ENCODE peak calls at places on chromosomes 1 and 21, in nine cellular contexts. K is CD8-positive, alpha-beta memory T cell; L is substantia nigra; B is ascending aorta; H is heart right ventricle; R is HCT116; V is brain microvascular endothelial cell; A is cardiac muscle cell; I is H9. U is an unnamed sample.

GRCh38 chr1:67724928-67725560 is 40.0 kb downstream of the GADD45A start:
- DNase-seq in R (no peak), B (no peak), A (no peak), V (peak), H (no peak), L (no peak), K (no peak), I (no peak), U (no peak)

GRCh38 chr1:159884296-159884695 is 15.7 kb downstream of the CFAP45 start:
- DNase-seq in I (no peak), H (no peak), K (no peak), V (no peak), B (no peak), L (no peak), R (no peak), A (no peak), U (no peak)

GRCh38 chr21:27248791-27249190 is 281.9 kb upstream of the ADAMTS5 start:
- DNase-seq in I (no peak), B (no peak), K (no peak), R (no peak), L (no peak), H (no peak), V (no peak), A (no peak), U (no peak)

GRCh38 chr21:45256912-45257672 is 30.6 kb downstream of the POFUT2 start:
- DNase-seq in R (no peak), V (no peak), H (no peak), A (peak), L (no peak), K (no peak), I (peak), B (peak), U (no peak)

GRCh38 chr1:1616838-1617237 is 1.5 kb downstream of the MIB2 start:
- DNase-seq in A (no peak), I (no peak), K (no peak), V (no peak), B (no peak), L (no peak), R (no peak), H (peak), U (no peak)

GRCh38 chr1:200794506-200795065 is 55.9 kb downstream of the CAMSAP2 start:
- DNase-seq in V (no peak), H (no peak), B (no peak), A (no peak), L (no peak), K (no peak), R (no peak), I (no peak), U (no peak)

GRCh38 chr1:211133393-211133840 is 531 bp downstream of the KCNH1 start:
- DNase-seq in V (no peak), B (no peak), H (peak), I (peak), A (peak), L (peak), R (no peak), K (no peak), U (no peak)

GRCh38 chr1:204207136-204207616 is 6.6 kb downstream of the GOLT1A start:
- DNase-seq in R (peak), L (no peak), H (peak), A (peak), V (peak), I (peak), B (peak), K (peak), U (no peak)

GRCh38 chr1:17012775-17013501 is 1.2 kb upstream of the ATP13A2 start:
- DNase-seq in I (peak), V (no peak), A (no peak), K (no peak), R (no peak), B (no peak), L (no peak), H (no peak), U (no peak)

GRCh38 chr1:58515794-58516401 is 30.6 kb downstream of the OMA1 start:
- DNase-seq in V (peak), I (no peak), B (peak), H (no peak), K (peak), L (no peak), R (peak), A (peak), U (peak)

GRCh38 chr1:115978292-115978941 is 2.1 kb downstream of the SLC22A15 start:
- DNase-seq in L (no peak), B (no peak), K (no peak), R (no peak), I (no peak), V (no peak), H (no peak), A (no peak), U (no peak)

GRCh38 chr1:159229486-159229885 is 24.8 kb downstream of the ACKR1 start:
- DNase-seq in I (no peak), K (no peak), A (no peak), R (no peak), V (no peak), B (no peak), L (no peak), H (no peak), U (no peak)

GRCh38 chr21:35316933-35317332 is 267.8 kb upstream of the RUNX1 start:
- DNase-seq in R (no peak), I (no peak), H (no peak), V (peak), B (no peak), A (no peak), L (no peak), K (no peak), U (no peak)

GRCh38 chr1:59976194-59977074 is 49.9 kb upstream of the CYP2J2 start:
- DNase-seq in B (peak), H (peak), R (peak), I (peak), A (peak), K (peak), V (peak), L (peak), U (no peak)

GRCh38 chr1:29532741-29533140 is 296.4 kb downstream of the PTPRU start:
- DNase-seq in V (no peak), A (no peak), R (no peak), I (no peak), B (no peak), K (no peak), L (no peak), H (no peak), U (no peak)

GRCh38 chr1:219837274-219837993 is 90.9 kb downstream of the SLC30A10 start:
- DNase-seq in L (no peak), A (peak), H (no peak), K (no peak), R (peak), V (peak), I (no peak), B (no peak), U (peak)

GRCh38 chr1:204853446-204853845 is 17.2 kb upstream of the NFASC start:
- DNase-seq in V (no peak), H (no peak), B (no peak), K (no peak), L (no peak), I (no peak), R (no peak), A (no peak), U (no peak)

GRCh38 chr1:115890618-115891017 is 49.7 kb upstream of the NHLH2 start:
- DNase-seq in H (no peak), B (no peak), R (no peak), A (no peak), V (no peak), I (no peak), L (no peak), K (no peak), U (no peak)

GRCh38 chr1:155208406-155208655 is 164 bp upstream of the MTX1 start:
- DNase-seq in V (no peak), R (no peak), A (no peak), L (no peak), I (no peak), H (no peak), B (no peak), K (no peak), U (no peak)

GRCh38 chr1:168019407-168019806 is 82.5 kb upstream of the MPC2 start:
- DNase-seq in H (no peak), A (no peak), I (no peak), R (no peak), V (no peak), L (no peak), K (no peak), B (no peak), U (no peak)

GRCh38 chr21:42862774-42863503 is 16.4 kb downstream of the WDR4 start:
- DNase-seq in H (no peak), V (no peak), K (no peak), I (peak), A (no peak), B (no peak), L (no peak), R (no peak), U (no peak)

GRCh38 chr1:59502009-59502691 is 205.3 kb downstream of the FGGY start:
- DNase-seq in V (no peak), K (no peak), I (no peak), R (no peak), H (no peak), A (no peak), L (no peak), B (no peak), U (no peak)

GRCh38 chr1:107413951-107414350 is 273.1 kb downstream of the NTNG1 start:
- DNase-seq in L (no peak), B (no peak), K (no peak), H (no peak), R (no peak), I (no peak), V (no peak), A (no peak), U (no peak)

GRCh38 chr1:167463856-167464565 is 54.3 kb downstream of the CD247 start:
- DNase-seq in R (no peak), B (peak), K (no peak), V (no peak), I (no peak), A (no peak), H (no peak), L (no peak), U (no peak)

GRCh38 chr1:91830242-91831131 is 55.5 kb downstream of the TGFBR3 start:
- DNase-seq in V (peak), I (no peak), A (no peak), R (no peak), B (peak), L (no peak), K (no peak), H (peak), U (no peak)

GRCh38 chr1:32761253-32761877 is 55.8 kb downstream of the YARS1 start:
- DNase-seq in B (no peak), A (no peak), V (peak), I (peak), H (no peak), K (no peak), R (peak), L (no peak), U (peak)

GRCh38 chr21:21003701-21004100 is 5.5 kb downstream of the NCAM2 start:
- DNase-seq in H (no peak), V (peak), R (peak), K (no peak), L (no peak), I (peak), A (peak), B (no peak), U (no peak)

GRCh38 chr1:170210142-170210541 is 64.4 kb downstream of the NTMT2 start:
- DNase-seq in I (no peak), L (no peak), B (no peak), K (no peak), H (no peak), R (no peak), V (no peak), A (no peak), U (no peak)

GRCh38 chr21:43295016-43295958 is 126.5 kb downstream of the CRYAA start:
- DNase-seq in B (no peak), L (no peak), K (no peak), R (no peak), A (no peak), V (no peak), I (no peak), H (no peak), U (no peak)

GRCh38 chr1:25703041-25703440 is 86.5 kb downstream of the MAN1C1 start:
- DNase-seq in V (no peak), B (no peak), R (no peak), I (no peak), K (no peak), L (no peak), A (no peak), H (no peak), U (no peak)

GRCh38 chr21:33403786-33404571 is 766 bp downstream of the IFNGR2 start:
- DNase-seq in K (no peak), H (peak), B (peak), L (no peak), I (peak), R (no peak), A (peak), V (peak), U (no peak)

GRCh38 chr1:26953374-26953773 is 6.9 kb downstream of the KDF1 start:
- DNase-seq in H (no peak), V (no peak), I (no peak), B (no peak), R (no peak), K (no peak), A (no peak), L (no peak), U (no peak)

GRCh38 chr21:45982256-45982757 is 737 bp downstream of the COL6A1 start:
- DNase-seq in I (no peak), L (no peak), H (peak), K (no peak), R (no peak), V (no peak), A (peak), B (peak), U (no peak)

GRCh38 chr1:238568707-238569106 is 678.0 kb upstream of the ZP4 start:
- DNase-seq in A (no peak), H (no peak), I (no peak), R (no peak), L (no peak), V (no peak), K (no peak), B (no peak), U (no peak)

GRCh38 chr1:223285452-223285851 is 78.5 kb downstream of the SUSD4 start:
- DNase-seq in R (no peak), B (no peak), V (no peak), H (no peak), L (no peak), A (no peak), K (no peak), I (no peak), U (no peak)

GRCh38 chr1:66436378-66437135 is 97.4 kb upstream of the SGIP1 start:
- DNase-seq in I (no peak), H (no peak), A (no peak), B (no peak), L (no peak), V (peak), R (peak), K (peak), U (peak)

GRCh38 chr1:56788102-56788501 is 31.1 kb downstream of the FYB2 start:
- DNase-seq in K (no peak), V (no peak), B (no peak), R (no peak), H (no peak), I (no peak), L (no peak), A (no peak), U (no peak)

GRCh38 chr1:112673589-112674439 is 645 bp upstream of the MOV10 start:
- DNase-seq in B (no peak), H (no peak), R (peak), V (peak), A (peak), I (no peak), K (peak), L (no peak), U (no peak)

GRCh38 chr1:43961692-43962091 is 8.1 kb upstream of the DPH2 start:
- DNase-seq in A (no peak), V (no peak), L (no peak), I (no peak), K (no peak), B (no peak), R (no peak), H (no peak), U (no peak)

GRCh38 chr1:43963006-43963405 is 6.8 kb upstream of the DPH2 start:
- DNase-seq in R (no peak), L (no peak), B (no peak), K (no peak), I (no peak), V (no peak), H (no peak), A (no peak), U (no peak)

GRCh38 chr1:43963890-43964289 is 5.9 kb upstream of the DPH2 start:
- DNase-seq in V (no peak), R (no peak), B (no peak), L (no peak), I (no peak), A (no peak), K (no peak), H (no peak), U (no peak)

GRCh38 chr1:43960798-43961197 is 9.0 kb upstream of the DPH2 start:
- DNase-seq in K (no peak), I (no peak), H (no peak), B (no peak), A (no peak), L (no peak), R (no peak), V (no peak), U (no peak)

DNA sequence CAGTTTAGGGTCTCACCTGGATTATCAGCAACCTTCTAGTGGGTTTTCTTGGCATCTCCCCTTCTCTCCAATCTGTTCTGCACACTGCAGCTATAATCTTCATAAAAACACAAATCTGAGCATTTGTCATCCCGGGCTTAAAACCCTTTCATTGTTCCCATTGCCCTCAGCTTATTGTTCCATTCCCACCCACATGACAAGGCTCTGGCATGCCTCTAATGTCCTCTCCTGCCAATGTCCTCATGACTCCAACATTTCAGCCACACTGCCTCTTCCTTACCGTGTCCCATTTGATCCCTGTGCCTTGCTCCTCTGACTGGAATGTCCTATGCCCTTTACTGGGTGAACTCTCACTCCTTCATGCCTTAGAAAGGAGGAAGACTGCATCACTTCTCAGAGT is 7.5 kb upstream of the DPH2 start:
- DNase-seq in K (no peak), V (no peak), H (no peak), A (no peak), L (no peak), R (no peak), B (no peak), I (no peak), U (no peak)
- H3K27ac ChIP-seq in K (no peak), V (no peak), H (no peak), A (no peak), L (peak), R (no peak), B (no peak), I (no peak), U (no peak)

DNA sequence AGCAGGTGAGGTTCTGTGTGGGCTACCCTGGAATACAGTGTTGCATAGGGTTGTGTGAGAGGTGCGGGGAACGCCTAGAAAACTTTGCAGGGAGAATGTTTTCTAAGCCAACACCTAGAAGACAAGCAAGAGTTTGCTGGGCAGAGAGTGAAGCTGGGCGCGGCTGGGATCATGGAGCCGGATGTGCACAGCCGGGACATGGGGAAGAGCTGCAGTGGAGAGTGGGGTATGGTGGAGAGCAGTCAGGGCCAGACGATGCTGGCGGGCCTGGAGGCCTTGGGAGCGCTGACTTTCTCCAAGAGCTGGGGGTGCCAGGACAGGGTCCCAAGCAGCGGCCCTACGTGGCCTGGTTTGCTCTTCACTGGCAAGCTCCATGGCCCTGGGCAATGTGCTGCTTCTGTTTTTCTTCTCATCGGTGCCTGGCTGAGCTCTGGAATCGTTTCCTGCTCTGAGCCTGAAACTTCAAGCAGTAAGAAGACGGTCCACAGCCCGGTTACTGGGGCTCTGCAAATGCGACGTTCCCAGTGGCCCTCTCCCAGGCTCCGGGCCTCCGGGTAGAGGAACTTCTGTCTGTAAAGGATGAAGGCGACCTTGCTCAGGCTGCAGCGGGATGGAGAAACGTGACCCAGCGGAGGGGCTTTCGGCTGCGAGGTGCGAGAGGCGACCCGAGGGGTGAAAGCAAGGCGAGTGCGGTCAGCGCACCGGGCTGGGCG is 51.9 kb upstream of the CD34 start:
- DNase-seq in L (no peak), I (no peak), B (peak), V (no peak), K (no peak), H (peak), R (no peak), A (no peak), U (no peak)
- H3K27ac ChIP-seq in L (peak), I (no peak), B (peak), V (peak), K (peak), H (peak), R (peak), A (no peak), U (peak)

DNA sequence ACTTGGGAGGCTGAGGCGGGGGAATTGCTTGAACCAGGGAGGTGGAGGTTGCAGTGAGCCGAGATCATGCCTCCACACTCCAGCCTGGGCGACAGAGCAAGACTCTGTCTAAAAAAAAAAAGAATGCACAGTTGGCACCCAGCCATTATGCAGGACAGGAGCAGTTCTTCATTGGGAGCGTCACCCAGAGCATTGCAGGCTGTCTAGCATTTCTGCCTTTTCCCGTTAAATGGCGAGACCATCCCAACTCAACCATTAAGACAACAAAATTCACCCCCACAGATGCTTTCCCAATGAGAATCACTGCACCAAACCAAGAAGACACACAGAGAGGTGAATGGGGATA is 105.8 kb downstream of the EDEM3 start:
- DNase-seq in L (no peak), I (no peak), V (no peak), B (no peak), A (no peak), H (no peak), R (no peak), K (no peak), U (no peak)
- H3K27ac ChIP-seq in L (no peak), I (no peak), V (no peak), B (peak), A (no peak), H (peak), R (no peak), K (no peak), U (no peak)

DNA sequence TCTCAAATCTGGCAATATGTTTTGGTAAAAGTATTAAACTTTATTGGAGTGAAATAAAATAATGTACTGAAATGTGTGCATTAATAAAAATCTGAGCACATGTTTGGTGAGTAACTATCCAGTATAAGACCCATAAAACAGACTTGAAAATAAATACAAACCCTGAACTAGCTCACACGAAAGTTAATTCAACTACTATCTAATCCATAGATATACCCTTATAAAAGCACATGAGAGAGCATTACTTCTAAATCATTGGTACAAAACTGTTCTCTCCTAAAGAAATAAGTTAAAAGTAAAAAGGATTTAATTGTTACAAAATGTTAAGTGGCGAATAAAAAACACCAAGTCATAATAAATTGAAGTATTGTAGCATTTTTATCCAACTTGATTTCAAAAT is 295.6 kb downstream of the PTPRC start:
- DNase-seq in A (no peak), B (no peak), L (no peak), H (no peak), V (no peak), I (no peak), K (no peak), R (no peak), U (no peak)
- H3K27ac ChIP-seq in A (no peak), B (no peak), L (peak), H (peak), V (peak), I (no peak), K (no peak), R (peak), U (peak)

GRCh38 chr1:183231545-183231944 is 45.5 kb downstream of the LAMC2 start:
- DNase-seq in I (no peak), V (no peak), B (no peak), A (no peak), R (no peak), L (no peak), H (no peak), K (no peak), U (no peak)
- H3K27ac ChIP-seq in I (no peak), V (no peak), B (no peak), A (no peak), R (no peak), L (no peak), H (no peak), K (no peak), U (peak)

U was measured in epithelial cell of prostate.